ENCODE peak calls at places on chromosomes 5 and 9, in seven cellular contexts. One of them, this sample, is unnamed.

GRCh38 chr5:131186561-131187256 is 16.0 kb downstream of the LYRM7 start:
- DNase-seq in EL: peak
- DNase-seq in stromal cell of bone marrow: no peak
- DNase-seq in AG09309: no peak
- DNase-seq in M059J: no peak
- DNase-seq in germinal center: no peak
- DNase-seq in cerebellar cortex: no peak
- DNase-seq in this sample: no peak

GRCh38 chr5:178244566-178244965 is 12.0 kb upstream of the PHYKPL start:
- DNase-seq in EL: no peak
- DNase-seq in stromal cell of bone marrow: no peak
- DNase-seq in AG09309: peak
- DNase-seq in M059J: no peak
- DNase-seq in germinal center: no peak
- DNase-seq in cerebellar cortex: no peak
- DNase-seq in this sample: no peak

GRCh38 chr9:108272350-108272899 is 583.4 kb downstream of the ACTL7B start:
- DNase-seq in EL: peak
- DNase-seq in stromal cell of bone marrow: no peak
- DNase-seq in AG09309: no peak
- DNase-seq in M059J: peak
- DNase-seq in germinal center: peak
- DNase-seq in cerebellar cortex: peak
- DNase-seq in this sample: no peak

GRCh38 chr9:22483528-22484060 is 37.0 kb downstream of the DMRTA1 start:
- DNase-seq in EL: no peak
- DNase-seq in stromal cell of bone marrow: no peak
- DNase-seq in AG09309: no peak
- DNase-seq in M059J: no peak
- DNase-seq in germinal center: no peak
- DNase-seq in cerebellar cortex: no peak
- DNase-seq in this sample: no peak

GRCh38 chr9:124511891-124512805 is 4.9 kb upstream of the NR5A1 start:
- DNase-seq in EL: no peak
- DNase-seq in stromal cell of bone marrow: no peak
- DNase-seq in AG09309: no peak
- DNase-seq in M059J: no peak
- DNase-seq in germinal center: no peak
- DNase-seq in cerebellar cortex: no peak
- DNase-seq in this sample: no peak

GRCh38 chr5:107676702-107677101 is 6.0 kb upstream of the EFNA5 start:
- DNase-seq in EL: no peak
- DNase-seq in stromal cell of bone marrow: no peak
- DNase-seq in AG09309: no peak
- DNase-seq in M059J: peak
- DNase-seq in germinal center: no peak
- DNase-seq in cerebellar cortex: no peak
- DNase-seq in this sample: no peak

GRCh38 chr5:108700928-108701327 is 46.8 kb upstream of the FER start:
- DNase-seq in EL: no peak
- DNase-seq in stromal cell of bone marrow: no peak
- DNase-seq in AG09309: no peak
- DNase-seq in M059J: no peak
- DNase-seq in germinal center: no peak
- DNase-seq in cerebellar cortex: no peak
- DNase-seq in this sample: no peak

GRCh38 chr5:6820851-6821479 is 107.7 kb downstream of the TENT4A start:
- DNase-seq in EL: peak
- DNase-seq in stromal cell of bone marrow: no peak
- DNase-seq in AG09309: no peak
- DNase-seq in M059J: no peak
- DNase-seq in germinal center: peak
- DNase-seq in cerebellar cortex: peak
- DNase-seq in this sample: no peak

GRCh38 chr9:77978086-77978781 is 53.4 kb downstream of the GNAQ start:
- DNase-seq in EL: no peak
- DNase-seq in stromal cell of bone marrow: no peak
- DNase-seq in AG09309: no peak
- DNase-seq in M059J: peak
- DNase-seq in germinal center: no peak
- DNase-seq in cerebellar cortex: no peak
- DNase-seq in this sample: no peak

GRCh38 chr5:121384359-121384758 is 467.3 kb upstream of the FTMT start:
- DNase-seq in EL: no peak
- DNase-seq in stromal cell of bone marrow: no peak
- DNase-seq in AG09309: no peak
- DNase-seq in M059J: no peak
- DNase-seq in germinal center: no peak
- DNase-seq in cerebellar cortex: no peak
- DNase-seq in this sample: no peak

GRCh38 chr5:156271569-156271968 is 55.4 kb upstream of the SGCD start:
- DNase-seq in EL: no peak
- DNase-seq in stromal cell of bone marrow: no peak
- DNase-seq in AG09309: no peak
- DNase-seq in M059J: no peak
- DNase-seq in germinal center: no peak
- DNase-seq in cerebellar cortex: no peak
- DNase-seq in this sample: no peak

GRCh38 chr9:70679845-70680244 is 265.4 kb upstream of the KLF9 start:
- DNase-seq in EL: no peak
- DNase-seq in stromal cell of bone marrow: peak
- DNase-seq in AG09309: peak
- DNase-seq in M059J: no peak
- DNase-seq in germinal center: no peak
- DNase-seq in cerebellar cortex: no peak
- DNase-seq in this sample: no peak

GRCh38 chr5:354581-355378 is 33.3 kb downstream of the AHRR start:
- DNase-seq in EL: no peak
- DNase-seq in stromal cell of bone marrow: no peak
- DNase-seq in AG09309: no peak
- DNase-seq in M059J: no peak
- DNase-seq in germinal center: no peak
- DNase-seq in cerebellar cortex: no peak
- DNase-seq in this sample: no peak

GRCh38 chr9:88775037-88775471 is 216.2 kb upstream of the S1PR3 start:
- DNase-seq in EL: peak
- DNase-seq in stromal cell of bone marrow: peak
- DNase-seq in AG09309: peak
- DNase-seq in M059J: peak
- DNase-seq in germinal center: no peak
- DNase-seq in cerebellar cortex: no peak
- DNase-seq in this sample: peak

GRCh38 chr5:134968055-134968454 is 348 bp downstream of the CATSPER3 start:
- DNase-seq in EL: no peak
- DNase-seq in stromal cell of bone marrow: no peak
- DNase-seq in AG09309: no peak
- DNase-seq in M059J: no peak
- DNase-seq in germinal center: no peak
- DNase-seq in cerebellar cortex: no peak
- DNase-seq in this sample: no peak

GRCh38 chr5:110105692-110106091 is 416.0 kb downstream of the MAN2A1 start:
- DNase-seq in EL: peak
- DNase-seq in stromal cell of bone marrow: peak
- DNase-seq in AG09309: peak
- DNase-seq in M059J: peak
- DNase-seq in germinal center: no peak
- DNase-seq in cerebellar cortex: no peak
- DNase-seq in this sample: no peak

This sample was measured in astrocyte of the cerebellum.